ENCODE peak calls at places on chromosomes 16 and 17, in four cellular contexts. One of them, this sample, is unnamed.

GRCh38 chr16:75640598-75640997 is 6.9 kb downstream of the KARS1 start:
- DNase-seq in endothelial cell: no peak
- DNase-seq in HFFc6: no peak
- DNase-seq in neural progenitor cell: no peak
- DNase-seq in this sample: no peak

GRCh38 chr17:59284317-59284716 is 47.1 kb upstream of the YPEL2 start:
- DNase-seq in neural progenitor cell: no peak
- DNase-seq in HFFc6: no peak
- DNase-seq in endothelial cell: no peak
- DNase-seq in this sample: no peak

GRCh38 chr17:76683011-76683755 is 27.6 kb downstream of the MXRA7 start:
- DNase-seq in neural progenitor cell: peak
- DNase-seq in HFFc6: no peak
- DNase-seq in endothelial cell: no peak
- DNase-seq in this sample: peak

GRCh38 chr16:22189473-22190168 is 16.5 kb upstream of the EEF2K start:
- DNase-seq in endothelial cell: peak
- DNase-seq in HFFc6: no peak
- DNase-seq in neural progenitor cell: no peak
- DNase-seq in this sample: peak

GRCh38 chr16:47143677-47144558 is at the start of gene NETO2:
- DNase-seq in neural progenitor cell: peak
- DNase-seq in endothelial cell: peak
- DNase-seq in HFFc6: peak
- DNase-seq in this sample: peak

GRCh38 chr16:23466162-23466885 is 13.3 kb upstream of the COG7 start:
- DNase-seq in endothelial cell: no peak
- DNase-seq in HFFc6: peak
- DNase-seq in neural progenitor cell: no peak
- DNase-seq in this sample: no peak

GRCh38 chr16:89319883-89320716 is 102.6 kb downstream of the ZNF778 start:
- DNase-seq in HFFc6: peak
- DNase-seq in endothelial cell: no peak
- DNase-seq in neural progenitor cell: no peak
- DNase-seq in this sample: peak

GRCh38 chr17:63395075-63395815 is 50.9 kb downstream of the CYB561 start:
- DNase-seq in neural progenitor cell: no peak
- DNase-seq in HFFc6: peak
- DNase-seq in endothelial cell: no peak
- DNase-seq in this sample: no peak

GRCh38 chr17:62628845-62629555 is 1.5 kb downstream of the MRC2 start:
- DNase-seq in endothelial cell: no peak
- DNase-seq in neural progenitor cell: peak
- DNase-seq in HFFc6: no peak
- DNase-seq in this sample: peak

GRCh38 chr16:58516768-58517107 is 1.4 kb downstream of the SETD6 start:
- DNase-seq in neural progenitor cell: no peak
- DNase-seq in endothelial cell: no peak
- DNase-seq in HFFc6: no peak
- DNase-seq in this sample: no peak

GRCh38 chr16:58518083-58518979 is 3.0 kb downstream of the SETD6 start:
- DNase-seq in HFFc6: no peak
- DNase-seq in endothelial cell: no peak
- DNase-seq in neural progenitor cell: no peak
- DNase-seq in this sample: no peak

GRCh38 chr16:58513874-58514273 is 1.4 kb upstream of the SETD6 start:
- DNase-seq in endothelial cell: no peak
- DNase-seq in HFFc6: peak
- DNase-seq in neural progenitor cell: no peak
- DNase-seq in this sample: no peak

GRCh38 chr16:58515125-58515870 is at the start of gene SETD6:
- DNase-seq in endothelial cell: peak
- DNase-seq in neural progenitor cell: peak
- DNase-seq in HFFc6: peak
- DNase-seq in this sample: peak

GRCh38 chr16:58515871-58516767 is 802 bp downstream of the SETD6 start:
- DNase-seq in HFFc6: no peak
- DNase-seq in neural progenitor cell: peak
- DNase-seq in endothelial cell: no peak
- DNase-seq in this sample: no peak
- TF ChIP-seq CTCF in HFFc6: no peak
- TF ChIP-seq CTCF in neural progenitor cell: no peak
- TF ChIP-seq CTCF in endothelial cell: no peak
- TF ChIP-seq CTCF in this sample: peak

GRCh38 chr17:45009676-45010467 is 41.6 kb downstream of the DCAKD start:
- DNase-seq in endothelial cell: no peak
- DNase-seq in neural progenitor cell: no peak
- DNase-seq in HFFc6: no peak
- DNase-seq in this sample: no peak

GRCh38 chr17:45005700-45006099 is 37.6 kb upstream of the C1QL1 start:
- DNase-seq in endothelial cell: no peak
- DNase-seq in neural progenitor cell: no peak
- DNase-seq in HFFc6: no peak
- DNase-seq in this sample: no peak

GRCh38 chr17:45004388-45004787 is 36.3 kb upstream of the C1QL1 start:
- DNase-seq in HFFc6: no peak
- DNase-seq in endothelial cell: no peak
- DNase-seq in neural progenitor cell: no peak
- DNase-seq in this sample: no peak

GRCh38 chr17:45008191-45008590 is 40.1 kb upstream of the C1QL1 start:
- DNase-seq in endothelial cell: no peak
- DNase-seq in neural progenitor cell: no peak
- DNase-seq in HFFc6: no peak
- DNase-seq in this sample: no peak

GRCh38 chr17:45006927-45007461 is 38.9 kb upstream of the C1QL1 start:
- DNase-seq in neural progenitor cell: peak
- DNase-seq in endothelial cell: no peak
- DNase-seq in HFFc6: no peak
- DNase-seq in this sample: no peak
- TF ChIP-seq CTCF in neural progenitor cell: no peak
- TF ChIP-seq CTCF in endothelial cell: no peak
- TF ChIP-seq CTCF in HFFc6: no peak
- TF ChIP-seq CTCF in this sample: no peak

GRCh38 chr16:85865-86264 is 7.8 kb downstream of the MPG start:
- DNase-seq in endothelial cell: no peak
- DNase-seq in HFFc6: no peak
- DNase-seq in neural progenitor cell: no peak
- DNase-seq in this sample: no peak
- TF ChIP-seq CTCF in endothelial cell: no peak
- TF ChIP-seq CTCF in HFFc6: no peak
- TF ChIP-seq CTCF in neural progenitor cell: no peak
- TF ChIP-seq CTCF in this sample: no peak

DNA sequence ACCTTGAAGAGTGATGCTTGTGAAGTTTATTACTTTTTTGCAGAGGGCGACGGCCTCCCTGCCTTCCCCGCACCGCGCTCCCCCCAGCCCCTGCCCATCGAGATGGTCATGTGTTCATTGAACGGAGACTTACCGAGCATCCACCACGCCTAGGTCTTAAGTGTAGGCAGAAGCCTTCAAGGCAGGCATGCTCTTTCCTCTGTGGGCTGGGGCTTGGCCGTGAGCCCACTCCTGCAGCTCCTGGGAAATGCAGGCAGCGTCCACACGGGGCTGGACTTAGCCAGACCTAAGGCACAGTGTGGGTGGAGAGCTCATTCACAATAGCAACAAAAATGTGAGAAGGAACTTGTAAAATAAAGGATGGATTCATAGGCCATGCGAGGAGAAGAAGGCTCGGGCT is 19.2 kb downstream of the RNF213 start:
- DNase-seq in HFFc6: no peak
- DNase-seq in neural progenitor cell: no peak
- DNase-seq in endothelial cell: no peak
- DNase-seq in this sample: no peak
- TF ChIP-seq CTCF in HFFc6: no peak
- TF ChIP-seq CTCF in neural progenitor cell: no peak
- TF ChIP-seq CTCF in endothelial cell: no peak
- TF ChIP-seq CTCF in this sample: no peak

DNA sequence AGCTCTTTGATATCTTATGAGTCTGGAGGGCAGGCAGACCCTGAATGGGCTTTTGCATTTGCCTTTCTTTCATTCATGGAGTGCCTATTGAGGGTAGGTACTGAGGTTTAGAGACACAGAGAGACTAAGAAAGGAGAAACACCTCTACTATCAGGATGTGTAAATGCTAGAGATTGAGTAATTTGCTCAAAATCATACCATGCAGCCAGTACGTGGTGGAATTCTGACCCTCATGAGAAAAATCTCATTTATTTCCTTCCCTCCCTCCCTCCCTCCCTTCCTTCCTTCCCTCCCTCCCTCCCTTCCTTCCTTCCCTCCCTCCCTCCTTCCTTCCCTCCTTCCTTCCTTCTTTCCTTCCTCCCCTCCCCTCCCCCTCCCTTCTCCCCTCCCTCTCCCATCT is 18.4 kb upstream of the NFATC3 start:
- DNase-seq in neural progenitor cell: no peak
- DNase-seq in HFFc6: no peak
- DNase-seq in endothelial cell: no peak
- DNase-seq in this sample: no peak
- TF ChIP-seq CTCF in neural progenitor cell: no peak
- TF ChIP-seq CTCF in HFFc6: no peak
- TF ChIP-seq CTCF in endothelial cell: no peak
- TF ChIP-seq CTCF in this sample: no peak

DNA sequence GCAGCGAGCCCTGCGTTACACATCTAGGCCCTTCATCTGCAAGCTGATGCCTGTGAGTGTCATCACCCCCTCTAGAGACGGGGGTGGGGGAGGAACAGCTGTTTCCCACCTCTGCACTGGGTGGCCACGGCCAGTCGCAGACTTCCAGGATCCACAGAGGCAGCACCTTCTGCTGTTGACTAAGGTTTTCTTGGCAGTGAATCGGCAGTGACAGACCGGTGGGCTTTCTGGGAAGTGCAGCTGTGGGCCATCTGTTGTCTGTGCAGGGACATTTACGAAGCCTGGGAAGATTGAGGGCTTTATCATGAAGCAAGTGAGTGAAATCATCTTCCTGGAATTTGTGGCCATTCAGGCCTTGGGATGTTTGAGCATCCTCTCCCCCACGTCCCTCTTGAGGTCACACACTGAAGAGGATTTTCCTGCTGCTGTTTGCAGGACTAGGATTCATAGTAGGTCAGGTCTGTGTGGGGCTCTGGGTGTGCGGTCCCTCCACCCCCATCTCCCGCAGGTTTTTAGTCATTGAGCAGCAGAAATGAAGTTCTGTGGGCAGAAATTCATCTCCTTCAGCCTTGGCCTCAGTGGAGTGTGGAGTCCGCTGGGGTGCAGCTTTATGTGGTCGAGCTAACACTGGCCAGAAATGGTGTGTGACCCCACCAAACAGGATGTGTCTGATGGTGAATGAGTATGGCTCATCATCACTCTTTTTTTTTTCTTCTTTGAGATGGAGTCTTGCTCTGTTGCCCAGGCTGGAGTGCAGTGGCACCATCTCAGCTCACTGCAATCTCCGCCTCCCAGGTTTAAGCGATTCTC is 12.0 kb downstream of the PGS1 start:
- DNase-seq in neural progenitor cell: no peak
- DNase-seq in endothelial cell: peak
- DNase-seq in HFFc6: peak
- DNase-seq in this sample: peak
- TF ChIP-seq CTCF in neural progenitor cell: peak
- TF ChIP-seq CTCF in endothelial cell: peak
- TF ChIP-seq CTCF in HFFc6: peak
- TF ChIP-seq CTCF in this sample: no peak

DNA sequence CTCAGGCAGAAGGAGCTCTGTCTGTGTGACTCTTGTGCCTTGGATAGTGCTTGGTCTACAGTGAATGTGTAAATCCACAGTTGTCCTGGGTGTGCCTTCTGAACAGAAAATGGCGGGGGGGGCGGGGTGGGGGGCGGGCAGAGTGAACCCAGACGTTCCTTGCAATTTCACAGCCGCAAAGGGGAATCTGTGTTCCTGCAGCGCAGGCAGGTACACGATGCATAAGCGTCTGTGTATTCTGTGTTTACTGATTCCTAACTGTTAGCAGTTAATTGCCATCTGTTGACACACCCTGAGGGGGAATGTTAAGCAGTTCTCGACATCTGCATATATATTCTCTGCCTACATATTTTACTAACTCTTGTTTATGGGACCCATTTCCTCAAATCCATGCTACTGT is 123.5 kb upstream of the ZFHX3 start:
- DNase-seq in endothelial cell: no peak
- DNase-seq in neural progenitor cell: no peak
- DNase-seq in HFFc6: no peak
- DNase-seq in this sample: no peak
- TF ChIP-seq CTCF in endothelial cell: no peak
- TF ChIP-seq CTCF in neural progenitor cell: no peak
- TF ChIP-seq CTCF in HFFc6: no peak
- TF ChIP-seq CTCF in this sample: no peak

DNA sequence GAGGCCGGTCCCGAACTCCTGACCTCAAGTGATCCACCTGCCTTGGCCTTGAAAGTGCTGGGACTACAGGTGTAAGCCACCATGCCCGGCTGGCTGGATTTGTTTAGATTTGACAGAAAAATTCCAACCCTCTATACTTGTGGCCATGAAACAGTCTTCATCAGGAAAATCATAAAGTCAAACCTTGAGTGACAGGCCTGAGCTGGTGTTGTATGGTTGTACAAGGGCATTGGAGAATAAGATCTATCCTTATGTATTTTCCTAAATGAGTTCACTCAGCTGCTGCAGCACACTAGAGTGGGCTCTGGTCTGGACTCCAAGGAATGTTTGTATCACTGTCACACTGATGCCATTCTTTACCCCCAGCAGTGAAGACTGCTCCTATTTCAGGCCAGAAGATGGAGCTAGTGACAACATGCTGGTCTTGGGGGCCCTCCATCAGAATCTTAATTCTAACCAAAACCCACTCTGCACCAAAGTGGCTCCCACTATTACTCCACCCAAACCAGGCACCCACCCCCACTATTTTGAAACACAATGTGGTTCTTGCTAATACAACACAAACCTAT is 27.4 kb downstream of the SNX11 start:
- DNase-seq in neural progenitor cell: peak
- DNase-seq in HFFc6: no peak
- DNase-seq in endothelial cell: no peak
- DNase-seq in this sample: no peak
- TF ChIP-seq CTCF in neural progenitor cell: peak
- TF ChIP-seq CTCF in HFFc6: peak
- TF ChIP-seq CTCF in endothelial cell: no peak
- TF ChIP-seq CTCF in this sample: no peak

DNA sequence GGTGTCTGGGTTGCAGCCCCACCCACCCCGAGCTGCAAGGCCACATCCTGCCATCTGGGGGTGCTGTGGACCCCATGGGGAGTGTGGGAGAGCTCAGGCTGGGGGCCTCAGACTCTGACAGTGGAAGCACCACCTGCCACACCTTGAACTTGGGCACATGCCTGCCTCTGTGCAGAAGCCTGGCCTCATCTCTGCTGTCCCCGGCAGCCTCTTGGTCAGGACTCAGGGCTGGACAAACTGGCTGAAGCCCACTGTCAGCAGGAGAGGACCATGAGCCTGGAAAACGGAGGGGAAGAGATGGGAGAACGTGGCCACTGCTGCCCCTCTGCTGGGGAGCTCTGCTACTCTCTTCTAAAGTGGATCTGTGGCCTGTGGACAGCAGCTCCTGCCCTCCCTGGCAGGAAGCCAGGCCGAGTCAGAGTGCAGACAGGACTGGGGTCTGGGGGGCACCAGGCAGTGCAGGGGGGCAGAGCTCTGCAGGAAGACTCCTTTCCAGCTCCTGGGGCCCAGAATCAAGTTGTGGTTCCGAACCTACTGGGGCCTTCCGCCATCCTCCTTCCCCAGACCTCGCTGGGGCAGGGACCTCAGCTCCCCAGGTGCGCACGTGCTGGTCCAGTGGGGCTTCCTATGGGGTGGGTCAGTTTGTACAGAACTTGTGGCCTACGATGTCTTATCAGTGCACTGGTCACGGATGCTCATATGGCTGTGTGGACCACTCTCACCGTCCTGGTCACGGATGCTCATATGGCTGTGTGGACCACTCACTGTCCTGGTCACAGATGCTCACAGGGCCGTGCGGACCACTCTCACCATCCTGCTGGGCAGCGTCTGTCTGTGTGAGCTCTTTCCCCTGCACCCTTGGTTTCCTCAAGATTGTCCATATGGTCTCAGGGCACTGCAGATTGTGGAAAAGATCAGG is 207.7 kb downstream of the LAT start:
- DNase-seq in neural progenitor cell: no peak
- DNase-seq in endothelial cell: no peak
- DNase-seq in HFFc6: no peak
- DNase-seq in this sample: no peak
- TF ChIP-seq CTCF in neural progenitor cell: no peak
- TF ChIP-seq CTCF in endothelial cell: no peak
- TF ChIP-seq CTCF in HFFc6: peak
- TF ChIP-seq CTCF in this sample: no peak

This sample was measured in glutamatergic neuron.